ENCODE peak calls at places on chromosomes 16 and 17, in six cellular contexts. U is transverse colon; P is tibial nerve; M is neural progenitor cell; I is naive thymus-derived CD4-positive, alpha-beta T cell; X is K562. E is an unnamed sample. For H3K36me3, the result is how much of the 10 kb centered on the place peaks cover.

GRCh38 chr17:71188811-71189492 is 931.9 kb upstream of the SOX9 start:
- DNase-seq in I (no peak), X (no peak), M (no peak), U (no peak), P (no peak), E (no peak)

GRCh38 chr17:74328487-74328886 is 2.5 kb downstream of the KIF19 start:
- DNase-seq in M (no peak), P (no peak), X (no peak), U (no peak), I (no peak), E (no peak)

GRCh38 chr17:28416703-28417311 is 10.8 kb upstream of the SLC46A1 start:
- DNase-seq in M (peak), X (peak), P (no peak), I (peak), U (peak), E (peak)

GRCh38 chr17:78227455-78227916 is 3.9 kb upstream of the TMEM235 start:
- DNase-seq in M (peak), P (no peak), U (no peak), I (no peak), X (no peak), E (peak)

GRCh38 chr16:27791404-27791719 is 241.4 kb downstream of the KATNIP start:
- DNase-seq in I (no peak), X (no peak), M (no peak), P (no peak), U (no peak), E (no peak)

GRCh38 chr17:81471804-81472456 is 40.7 kb downstream of the ACTG1 start:
- DNase-seq in I (peak), M (peak), U (peak), X (peak), P (peak), E (peak)

GRCh38 chr16:27355610-27356009 is 41.8 kb downstream of the IL4R start:
- DNase-seq in X (peak), I (no peak), M (peak), P (no peak), U (peak), E (peak)

GRCh38 chr16:27231692-27232060 is 28.4 kb downstream of the KDM8 start:
- DNase-seq in X (no peak), M (no peak), P (no peak), U (no peak), I (no peak), E (peak)

GRCh38 chr16:78748471-78748929 is 649.0 kb downstream of the WWOX start:
- DNase-seq in P (no peak), X (no peak), U (no peak), M (no peak), I (no peak), E (no peak)

GRCh38 chr17:44804301-44805061 is 25.6 kb downstream of the GJC1 start:
- DNase-seq in P (no peak), X (no peak), U (peak), I (no peak), M (no peak), E (no peak)

GRCh38 chr16:31472559-31473203 is 729 bp downstream of the TGFB1I1 start:
- DNase-seq in X (peak), U (peak), P (peak), M (peak), I (no peak), E (peak)

GRCh38 chr17:1820518-1821252 is 9.0 kb downstream of the SMYD4 start:
- DNase-seq in P (no peak), I (no peak), M (peak), U (no peak), X (no peak), E (no peak)

GRCh38 chr16:30503403-30504296 is 22.7 kb downstream of the ZNF768 start:
- DNase-seq in P (no peak), I (no peak), X (no peak), U (no peak), M (no peak), E (peak)

GRCh38 chr17:78883533-78884131 is 19.4 kb downstream of the CEP295NL start:
- DNase-seq in P (peak), U (peak), X (no peak), I (peak), M (peak), E (peak)

GRCh38 chr17:32859857-32860525 is 16.9 kb downstream of the MYO1D start:
- DNase-seq in P (no peak), I (no peak), X (peak), U (no peak), M (no peak), E (no peak)

GRCh38 chr17:62797959-62798358 is 10.2 kb downstream of the MARCHF10 start:
- DNase-seq in P (no peak), M (no peak), X (no peak), U (no peak), I (no peak), E (no peak)
- H3K4me3 ChIP-seq in P (no peak), M (no peak), X (no peak), U (no peak), I (no peak), E (no peak)

GRCh38 chr17:73083432-73083831 is 9.1 kb downstream of the SLC39A11 start:
- DNase-seq in U (no peak), M (no peak), X (no peak), I (no peak), P (no peak), E (no peak)
- H3K36me3 ChIP-seq in U (under half), M (under half), X (under half), I (under half), P (under half), E (under half)

GRCh38 chr17:39152134-39152884 is 872 bp upstream of the PLXDC1 start:
- DNase-seq in I (peak), P (no peak), U (peak), X (no peak), M (peak), E (peak)
- H3K4me3 ChIP-seq in I (peak), P (peak), U (peak), X (peak), M (peak), E (peak)

GRCh38 chr16:22353188-22353919 is 21.1 kb downstream of the CDR2 start:
- DNase-seq in I (no peak), X (peak), U (peak), M (no peak), P (no peak), E (no peak)
- H3K36me3 ChIP-seq in I (under half), X (half or more), U (under half), M (under half), P (under half), E (under half)

DNA sequence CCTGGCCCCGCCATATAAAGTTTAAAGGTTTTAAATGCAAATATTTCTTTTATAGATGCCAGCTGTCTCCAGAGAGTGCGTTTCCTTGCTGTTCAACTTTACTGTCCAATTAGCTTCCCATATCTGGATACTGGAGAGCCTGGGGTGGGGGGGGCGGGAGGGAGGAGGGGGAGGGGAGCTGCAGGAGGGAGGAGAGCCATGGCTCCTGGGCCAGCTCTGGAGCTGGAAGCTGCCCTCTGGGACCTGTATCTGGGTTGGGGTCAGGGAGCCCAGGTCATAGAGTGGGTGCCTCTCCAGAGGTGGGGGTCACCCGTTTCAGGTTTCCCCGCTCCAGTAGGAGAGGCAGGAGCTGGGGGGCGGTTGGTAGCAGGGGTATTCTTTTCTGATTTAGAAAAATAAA is 6.2 kb upstream of the GSE1 start:
- DNase-seq in I (no peak), P (no peak), U (no peak), X (peak), M (no peak), E (peak)
- H3K4me3 ChIP-seq in I (no peak), P (no peak), U (no peak), X (no peak), M (peak), E (peak)

DNA sequence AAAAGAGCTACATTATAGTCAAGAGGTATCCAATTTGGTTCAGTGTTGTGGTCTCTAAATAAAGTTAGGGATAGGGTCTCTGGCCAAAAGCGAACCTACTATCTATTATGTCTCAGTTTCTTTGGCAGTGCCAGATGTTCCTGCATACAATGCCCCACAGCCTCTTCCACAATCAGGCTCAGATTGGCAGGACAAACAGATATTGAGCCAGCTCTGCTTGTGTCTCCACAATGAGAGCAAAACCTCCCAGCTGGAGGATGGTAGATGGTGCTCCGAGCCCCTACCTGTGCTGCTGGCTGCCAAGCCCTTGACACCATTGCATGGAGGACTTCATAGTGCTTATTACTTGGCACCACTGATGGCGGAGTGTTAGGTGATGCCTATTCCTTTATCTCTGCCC is 19.7 kb downstream of the PHAF1 start:
- DNase-seq in M (no peak), I (no peak), P (no peak), U (no peak), X (no peak), E (no peak)
- H3K36me3 ChIP-seq in M (under half), I (under half), P (under half), U (under half), X (half or more), E (under half)